ENCODE peak calls at places on chromosomes 6 and 20, in six cellular contexts. C, W, J, R, V and D are unnamed samples.

GRCh38 chr6:119463081-119463626 is 113.6 kb upstream of the MAN1A1 start:
- DNase-seq in C (no peak), W (no peak), J (no peak), R (peak; percentile 25), V (no peak), D (peak; percentile 27)

GRCh38 chr6:36666726-36667591 is 11.6 kb upstream of the CDKN1A start:
- DNase-seq in C (peak; percentile 26), W (peak; percentile 82), J (peak; percentile 64), R (no peak), V (no peak), D (peak; percentile 74)

GRCh38 chr20:63359937-63360849 is 956 bp downstream of the CHRNA4 start:
- DNase-seq in C (no peak), W (no peak), J (no peak), R (no peak), V (no peak), D (no peak)

GRCh38 chr6:43916091-43916923 is 146.3 kb downstream of the VEGFA start:
- DNase-seq in C (no peak), W (no peak), J (no peak), R (no peak), V (no peak), D (no peak)

GRCh38 chr6:89843070-89843469 is 13.4 kb downstream of the CASP8AP2 start:
- DNase-seq in C (no peak), W (no peak), J (no peak), R (no peak), V (no peak), D (no peak)

GRCh38 chr6:15663057-15663638 is 320 bp upstream of the DTNBP1 start:
- DNase-seq in C (no peak), W (no peak), J (no peak), R (no peak), V (no peak), D (no peak)

GRCh38 chr6:37242429-37243052 is 15.0 kb upstream of the TBC1D22B start:
- DNase-seq in C (no peak), W (no peak), J (no peak), R (no peak), V (no peak), D (no peak)

GRCh38 chr6:12477616-12478015 is 187.5 kb downstream of the EDN1 start:
- DNase-seq in C (no peak), W (no peak), J (no peak), R (no peak), V (no peak), D (no peak)

GRCh38 chr20:44851545-44851944 is 34.0 kb upstream of the YWHAB start:
- DNase-seq in C (no peak), W (no peak), J (no peak), R (no peak), V (no peak), D (no peak)

GRCh38 chr6:116764961-116765841 is at the start of gene FAM162B:
- DNase-seq in C (no peak), W (no peak), J (peak; percentile 67), R (peak; percentile 21), V (peak; percentile 38), D (no peak)

GRCh38 chr20:25378884-25379733 is 11.5 kb downstream of the ABHD12 start:
- DNase-seq in C (peak; percentile 20), W (no peak), J (no peak), R (no peak), V (no peak), D (no peak)

GRCh38 chr6:131982740-131983259 is 31.6 kb upstream of the CCN2 start:
- DNase-seq in C (no peak), W (no peak), J (no peak), R (no peak), V (no peak), D (no peak)

GRCh38 chr6:26025047-26025893 is 62.0 kb upstream of the HFE start:
- DNase-seq in C (no peak), W (no peak), J (no peak), R (no peak), V (no peak), D (peak; percentile 52)

GRCh38 chr6:142523485-142523884 is 221.7 kb downstream of the ADGRG6 start:
- DNase-seq in C (no peak), W (peak; percentile 3), J (no peak), R (no peak), V (no peak), D (no peak)

GRCh38 chr6:170221052-170221752 is 69.7 kb downstream of the DLL1 start:
- DNase-seq in C (no peak), W (no peak), J (no peak), R (peak; percentile 21), V (no peak), D (no peak)

GRCh38 chr6:148997863-148998262 is 251.0 kb downstream of the UST start:
- DNase-seq in C (no peak), W (no peak), J (no peak), R (no peak), V (no peak), D (no peak)

GRCh38 chr6:144482142-144482541 is 197.0 kb downstream of the UTRN start:
- DNase-seq in C (peak; percentile 44), W (peak; percentile 77), J (peak; percentile 74), R (peak; percentile 84), V (peak; percentile 22), D (peak; percentile 75)

GRCh38 chr6:1047926-1048595 is 263.8 kb upstream of the FOXQ1 start:
- DNase-seq in C (no peak), W (no peak), J (no peak), R (no peak), V (no peak), D (no peak)

GRCh38 chr6:169156108-169156821 is 97.4 kb downstream of the THBS2 start:
- DNase-seq in C (no peak), W (no peak), J (no peak), R (no peak), V (no peak), D (no peak)

GRCh38 chr6:166330612-166331011 is 11.7 kb downstream of the SFT2D1 start:
- DNase-seq in C (no peak), W (no peak), J (peak; percentile 90), R (no peak), V (no peak), D (no peak)

GRCh38 chr6:71288228-71289038 is at the start of gene OGFRL1:
- DNase-seq in C (peak; percentile 80), W (peak; percentile 73), J (peak; percentile 54), R (peak; percentile 81), V (peak; percentile 58), D (peak; percentile 92)

GRCh38 chr6:169253745-169254238 is at the start of gene THBS2:
- DNase-seq in C (no peak), W (no peak), J (no peak), R (no peak), V (no peak), D (no peak)

GRCh38 chr20:58086763-58087566 is 141.5 kb downstream of the ANKRD60 start:
- DNase-seq in C (no peak), W (peak; percentile 36), J (peak; percentile 72), R (peak; percentile 25), V (peak; percentile 27), D (peak; percentile 42)

GRCh38 chr6:99822741-99823512 is 171.1 kb downstream of the MCHR2 start:
- DNase-seq in C (no peak), W (no peak), J (no peak), R (no peak), V (no peak), D (peak; percentile 9)

GRCh38 chr20:5933802-5934436 is 16.4 kb downstream of the TRMT6 start:
- DNase-seq in C (peak; percentile 58), W (no peak), J (no peak), R (no peak), V (no peak), D (peak; percentile 84)

GRCh38 chr6:3627501-3627900 is 124.0 kb downstream of the PXDC1 start:
- DNase-seq in C (no peak), W (peak; percentile 69), J (no peak), R (no peak), V (no peak), D (no peak)

GRCh38 chr6:53484409-53485280 is 60.3 kb downstream of the GCLC start:
- DNase-seq in C (no peak), W (peak; percentile 37), J (peak; percentile 62), R (peak; percentile 81), V (peak; percentile 38), D (peak; percentile 79)

GRCh38 chr20:878511-879307 is 37.4 kb downstream of the ANGPT4 start:
- DNase-seq in C (no peak), W (no peak), J (peak; percentile 74), R (peak; percentile 70), V (peak; percentile 68), D (peak; percentile 44)

GRCh38 chr6:69705954-69706353 is 90.9 kb downstream of the LMBRD1 start:
- DNase-seq in C (no peak), W (no peak), J (no peak), R (no peak), V (no peak), D (no peak)

GRCh38 chr20:10648651-10649050 is 25.1 kb downstream of the JAG1 start:
- DNase-seq in C (no peak), W (no peak), J (no peak), R (no peak), V (no peak), D (no peak)

GRCh38 chr6:8085053-8085511 is 17.3 kb downstream of the EEF1E1 start:
- DNase-seq in C (no peak), W (no peak), J (no peak), R (no peak), V (no peak), D (no peak)

GRCh38 chr20:57753332-57754164 is 43.7 kb upstream of the PMEPA1 start:
- DNase-seq in C (no peak), W (peak; percentile 21), J (no peak), R (no peak), V (peak; percentile 38), D (no peak)

GRCh38 chr6:35790683-35791082 is 6.4 kb downstream of the CLPS start:
- DNase-seq in C (no peak), W (no peak), J (no peak), R (no peak), V (no peak), D (no peak)

GRCh38 chr6:130961148-130961547 is 101.9 kb downstream of the EPB41L2 start:
- DNase-seq in C (no peak), W (no peak), J (no peak), R (no peak), V (no peak), D (no peak)

GRCh38 chr20:6480328-6481030 is 287.0 kb upstream of the BMP2 start:
- DNase-seq in C (no peak), W (peak; percentile 64), J (no peak), R (no peak), V (no peak), D (no peak)